ENCODE peak calls at places on chromosomes 12 and 14, in nine cellular contexts. A is right lobe of liver; M is T-helper 9 cell; B is stimulated activated naive CD4-positive, alpha-beta T cell; H is NCI-H1105; P is GF-D8; I is heart right ventricle; V is activated T-cell treated with anti-CD3 and anti-CD28 coated beads for 1 hour; K is pancreas. T is an unnamed sample.

GRCh38 chr12:62813031-62813829 is 121.7 kb downstream of the PPM1H start:
- DNase-seq in I (peak), M (peak), B (no peak), P (no peak), A (peak), V (peak), K (peak), H (no peak), T (peak)

GRCh38 chr12:93197067-93197593 is 180.6 kb upstream of the NUDT4 start:
- DNase-seq in V (no peak), I (no peak), P (no peak), K (no peak), H (no peak), B (no peak), A (no peak), M (no peak), T (no peak)

GRCh38 chr12:80101126-80101525 is 1.8 kb downstream of the OTOGL start:
- DNase-seq in P (no peak), I (no peak), H (peak), M (no peak), K (no peak), A (no peak), B (no peak), V (no peak), T (no peak)

GRCh38 chr12:49264466-49264872 is 413 bp upstream of the TUBA1C start:
- DNase-seq in P (no peak), K (no peak), A (no peak), M (peak), V (peak), I (no peak), B (no peak), H (no peak), T (no peak)

GRCh38 chr12:2299207-2299606 is 246.4 kb downstream of the CACNA1C start:
- DNase-seq in H (peak), B (no peak), A (no peak), M (no peak), P (no peak), V (no peak), I (no peak), K (no peak), T (no peak)

GRCh38 chr12:105960319-105961076 is 178.3 kb downstream of the NUAK1 start:
- DNase-seq in I (no peak), A (no peak), V (no peak), P (no peak), K (peak), H (no peak), M (no peak), B (no peak), T (no peak)

GRCh38 chr12:23282701-23283100 is 657.7 kb downstream of the ETNK1 start:
- DNase-seq in B (no peak), P (no peak), A (no peak), H (no peak), I (no peak), M (no peak), K (no peak), V (no peak), T (no peak)

GRCh38 chr14:68800361-68800760 is 7.5 kb upstream of the ZFP36L1 start:
- DNase-seq in V (no peak), P (no peak), M (no peak), H (no peak), K (no peak), I (no peak), B (no peak), A (no peak), T (no peak)

GRCh38 chr12:67540920-67541624 is 107.5 kb upstream of the DYRK2 start:
- DNase-seq in M (no peak), K (no peak), B (no peak), A (no peak), I (no peak), H (no peak), P (no peak), V (no peak), T (no peak)

GRCh38 chr12:47841506-47841905 is 21.8 kb upstream of the HDAC7 start:
- DNase-seq in M (no peak), P (no peak), A (no peak), K (no peak), V (no peak), I (no peak), B (no peak), H (no peak), T (no peak)

GRCh38 chr14:22588419-22589095 is 467 bp downstream of the DAD1 start:
- DNase-seq in M (no peak), I (no peak), V (no peak), K (no peak), H (no peak), A (no peak), P (no peak), B (no peak), T (no peak)

GRCh38 chr12:80778005-80778541 is 61.4 kb downstream of the MYF5 start:
- DNase-seq in P (peak), B (no peak), I (no peak), K (peak), M (no peak), A (peak), V (no peak), H (peak), T (peak)

GRCh38 chr14:66993512-66993911 is 195.7 kb upstream of the GARIN2 start:
- DNase-seq in A (no peak), P (no peak), B (no peak), H (no peak), I (no peak), K (no peak), V (no peak), M (no peak), T (no peak)

GRCh38 chr14:91303091-91303923 is 58.8 kb upstream of the GPR68 start:
- DNase-seq in I (peak), M (peak), B (peak), H (no peak), K (no peak), V (no peak), P (no peak), A (no peak), T (no peak)

T was measured in transverse colon.